ENCODE peak calls at places on chromosomes 6 and 20, in six cellular contexts. P is AG09319, W is MM.1S, O is fibroblast of pulmonary artery, M is body of pancreas, C is HFF-Myc. L is an unnamed sample.

GRCh38 chr6:30344868-30345671 is at the start of gene RPP21:
- DNase-seq in O (peak), C (no peak), P (no peak), W (peak), M (peak), L (peak)

GRCh38 chr6:54892831-54893230 is 46.3 kb downstream of the FAM83B start:
- DNase-seq in M (no peak), C (peak), P (no peak), O (peak), W (no peak), L (no peak)

GRCh38 chr6:161618816-161619454 is 345.1 kb upstream of the AGPAT4 start:
- DNase-seq in W (peak), O (peak), C (peak), M (peak), P (peak), L (no peak)

GRCh38 chr6:89667872-89668556 is 29.5 kb upstream of the LYRM2 start:
- DNase-seq in M (no peak), P (no peak), O (peak), W (no peak), C (no peak), L (no peak)

GRCh38 chr20:63576311-63576710 is 2.3 kb upstream of the HELZ2 start:
- DNase-seq in M (no peak), O (no peak), C (no peak), W (no peak), P (no peak), L (no peak)

GRCh38 chr6:38193486-38194281 is 374.2 kb downstream of the ZFAND3 start:
- DNase-seq in M (no peak), W (no peak), P (no peak), C (no peak), O (no peak), L (no peak)

GRCh38 chr6:31660998-31661866 is 654 bp upstream of the C6orf47 start:
- DNase-seq in O (peak), P (no peak), M (no peak), W (no peak), C (no peak), L (no peak)

GRCh38 chr6:16362296-16362695 is 123.9 kb downstream of the GMPR start:
- DNase-seq in C (no peak), M (no peak), O (no peak), W (no peak), P (no peak), L (no peak)

GRCh38 chr20:20010639-20011500 is 6.3 kb upstream of the NAA20 start:
- DNase-seq in W (no peak), O (peak), M (no peak), C (peak), P (peak), L (no peak)

GRCh38 chr20:58892126-58892931 is 39.8 kb downstream of the GNAS start:
- DNase-seq in O (peak), P (no peak), C (no peak), W (peak), M (peak), L (peak)
- TF ChIP-seq CTCF in O (no peak), P (peak), C (no peak), W (peak), M (no peak), L (peak)

DNA sequence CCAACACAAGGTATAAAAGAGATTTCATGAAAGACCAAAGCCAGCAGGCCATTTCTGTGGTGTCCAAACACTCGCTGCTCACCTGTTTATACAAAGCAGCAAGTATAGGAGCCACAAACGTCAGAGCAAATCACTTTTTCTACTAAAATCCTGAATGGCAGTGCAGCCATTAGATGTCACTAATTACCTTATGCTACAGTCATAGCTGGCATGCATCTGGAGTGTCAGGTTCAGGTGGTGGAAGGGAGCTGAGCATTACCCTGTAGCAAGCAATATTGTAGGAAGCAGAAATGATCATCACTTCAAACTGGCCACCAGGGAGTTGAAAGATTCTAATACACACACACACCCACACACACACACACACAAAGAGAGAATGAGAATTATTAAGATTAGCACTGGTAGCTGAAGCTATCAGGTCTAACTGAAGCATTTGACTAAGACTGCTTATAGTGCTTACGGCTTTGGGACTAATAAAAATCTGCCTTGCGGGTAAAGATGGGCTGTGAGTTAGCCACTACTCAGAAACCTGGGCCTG is 75.8 kb downstream of the EFHC1 start:
- DNase-seq in O (no peak), C (no peak), M (no peak), P (no peak), W (no peak), L (no peak)
- TF ChIP-seq CTCF in O (no peak), C (no peak), M (no peak), P (no peak), W (no peak), L (no peak)

GRCh38 chr20:10357974-10358373 is 76.0 kb downstream of the MKKS start:
- DNase-seq in W (no peak), M (no peak), C (no peak), O (peak), P (no peak), L (no peak)
- TF ChIP-seq CTCF in W (peak), M (peak), C (peak), O (peak), P (peak), L (no peak)

DNA sequence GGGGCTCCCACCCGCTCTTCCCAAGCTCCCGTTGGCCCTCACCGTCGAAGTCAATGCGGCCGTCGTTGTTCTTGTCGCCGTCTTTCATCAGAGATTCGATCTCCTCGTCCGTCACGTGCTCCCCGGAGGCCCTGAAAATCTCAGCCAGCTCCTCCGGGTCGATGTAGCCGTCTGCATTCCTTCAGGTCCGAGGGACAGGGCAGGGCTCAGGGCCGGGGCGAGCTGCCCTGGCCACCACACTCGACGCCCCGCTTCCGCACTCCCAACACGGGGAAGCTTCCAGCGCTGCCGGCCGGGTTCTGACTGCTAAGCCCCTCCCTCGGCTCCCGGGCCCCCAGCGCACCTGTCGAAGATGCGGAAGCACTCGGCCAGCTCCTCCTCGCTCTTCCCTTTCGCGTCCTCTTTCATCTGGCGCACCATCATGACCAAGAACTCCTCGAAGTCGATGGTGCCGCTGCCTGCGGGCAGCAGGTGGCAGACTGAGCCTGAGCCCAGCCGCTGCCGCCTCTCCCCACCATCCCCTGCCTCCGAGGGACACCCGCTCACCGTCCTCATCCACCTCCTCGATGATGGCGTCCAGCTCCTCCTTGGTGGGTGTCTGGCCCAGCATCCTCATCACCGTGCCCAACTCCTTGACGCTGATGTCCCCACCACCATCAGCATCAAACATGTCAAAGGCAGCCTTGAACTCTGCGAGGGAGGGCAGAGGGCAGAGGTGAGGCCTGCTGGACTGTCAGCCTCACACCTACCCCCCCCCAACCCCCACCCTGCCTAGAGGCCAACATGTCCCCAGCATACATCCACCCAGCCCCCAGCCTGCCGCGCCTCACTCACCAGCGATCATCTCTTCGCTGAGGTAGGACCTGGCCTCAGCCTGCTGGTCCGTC is 2.9 kb downstream of the TNNC2 start:
- DNase-seq in C (no peak), P (no peak), O (peak), M (peak), W (no peak), L (peak)
- TF ChIP-seq CTCF in C (peak), P (peak), O (peak), M (peak), W (no peak), L (peak)

L was measured in GM13976.